ENCODE peak calls at places on chromosomes 5 and 9, in seven cellular contexts. D, C, R, K, Q, B and E are unnamed samples.

GRCh38 chr5:57004800-57005199 is 52.9 kb upstream of the MIER3 start:
- DNase-seq in C (peak), R (no peak), Q (no peak), D (no peak), B (peak), K (no peak), E (no peak)

GRCh38 chr5:53416144-53416730 is 64.2 kb upstream of the FST start:
- DNase-seq in R (no peak), K (no peak), D (no peak), C (no peak), Q (no peak), B (no peak), E (no peak)

GRCh38 chr9:108582716-108583115 is 273.1 kb downstream of the ACTL7B start:
- DNase-seq in Q (no peak), K (no peak), D (no peak), C (no peak), R (no peak), B (no peak), E (no peak)

GRCh38 chr5:72209515-72210115 is 102.3 kb downstream of the MAP1B start:
- DNase-seq in R (peak), K (no peak), B (no peak), Q (no peak), C (no peak), D (no peak), E (no peak)

GRCh38 chr9:111926421-111926875 is 29.8 kb downstream of the UGCG start:
- DNase-seq in R (no peak), D (no peak), B (no peak), K (peak), Q (no peak), C (no peak), E (peak)

GRCh38 chr5:172548311-172548731 is 92.7 kb upstream of the NEURL1B start:
- DNase-seq in R (no peak), D (no peak), K (no peak), Q (no peak), B (no peak), C (no peak), E (no peak)

GRCh38 chr5:65142511-65143011 is 339.2 kb downstream of the ADAMTS6 start:
- DNase-seq in D (no peak), R (no peak), Q (no peak), B (no peak), C (no peak), K (no peak), E (no peak)

GRCh38 chr9:31697956-31698355 is 686.5 kb upstream of the ACO1 start:
- DNase-seq in B (no peak), C (no peak), Q (no peak), D (no peak), K (no peak), R (no peak), E (no peak)

GRCh38 chr9:82726404-82727276 is 336.3 kb downstream of the RASEF start:
- DNase-seq in R (no peak), K (no peak), C (no peak), D (no peak), Q (no peak), B (no peak), E (no peak)

GRCh38 chr5:170745481-170746061 is 38.0 kb upstream of the GABRP start:
- DNase-seq in K (peak), B (no peak), D (peak), C (no peak), Q (no peak), R (no peak), E (no peak)

GRCh38 chr9:105158020-105158419 is 86.4 kb upstream of the SLC44A1 start:
- DNase-seq in K (no peak), D (no peak), C (no peak), Q (no peak), R (no peak), B (no peak), E (no peak)

GRCh38 chr9:120875643-120875953 is 1.4 kb downstream of the PHF19 start:
- DNase-seq in C (no peak), D (no peak), K (no peak), B (no peak), Q (no peak), R (no peak), E (no peak)

GRCh38 chr9:133701321-133701980 is 36.7 kb downstream of the SARDH start:
- DNase-seq in K (peak), Q (no peak), D (no peak), B (no peak), R (no peak), C (no peak), E (no peak)

GRCh38 chr5:72290356-72291133 is 29.5 kb downstream of the MRPS27 start:
- DNase-seq in C (no peak), D (no peak), R (no peak), B (no peak), K (no peak), Q (no peak), E (no peak)

GRCh38 chr5:156950716-156951115 is 12.3 kb downstream of the TIMD4 start:
- DNase-seq in K (no peak), Q (no peak), R (no peak), C (no peak), D (no peak), B (no peak), E (no peak)

GRCh38 chr5:156951354-156951753 is 11.7 kb downstream of the TIMD4 start:
- DNase-seq in K (no peak), B (no peak), C (no peak), Q (no peak), D (no peak), R (no peak), E (no peak)

GRCh38 chr5:156956321-156956720 is 6.7 kb downstream of the TIMD4 start:
- DNase-seq in C (no peak), R (no peak), K (no peak), B (no peak), Q (no peak), D (no peak), E (no peak)
- TF ChIP-seq POLR2A in C (no peak), R (no peak), K (no peak), B (no peak), Q (no peak), D (no peak), E (no peak)

GRCh38 chr5:134005415-134006118 is 792 bp upstream of the VDAC1 start:
- DNase-seq in D (peak), R (no peak), Q (no peak), B (no peak), K (no peak), C (peak), E (peak)

GRCh38 chr5:134004626-134005414 is at the start of gene VDAC1:
- DNase-seq in C (peak), R (peak), K (peak), Q (peak), D (peak), B (no peak), E (peak)

GRCh38 chr5:134001938-134002731 is 2.6 kb downstream of the VDAC1 start:
- DNase-seq in D (no peak), C (no peak), Q (no peak), R (no peak), B (no peak), K (no peak), E (no peak)

GRCh38 chr5:134003064-134003956 is 1.5 kb downstream of the VDAC1 start:
- DNase-seq in B (no peak), R (no peak), D (no peak), C (no peak), Q (no peak), K (no peak), E (no peak)

DNA sequence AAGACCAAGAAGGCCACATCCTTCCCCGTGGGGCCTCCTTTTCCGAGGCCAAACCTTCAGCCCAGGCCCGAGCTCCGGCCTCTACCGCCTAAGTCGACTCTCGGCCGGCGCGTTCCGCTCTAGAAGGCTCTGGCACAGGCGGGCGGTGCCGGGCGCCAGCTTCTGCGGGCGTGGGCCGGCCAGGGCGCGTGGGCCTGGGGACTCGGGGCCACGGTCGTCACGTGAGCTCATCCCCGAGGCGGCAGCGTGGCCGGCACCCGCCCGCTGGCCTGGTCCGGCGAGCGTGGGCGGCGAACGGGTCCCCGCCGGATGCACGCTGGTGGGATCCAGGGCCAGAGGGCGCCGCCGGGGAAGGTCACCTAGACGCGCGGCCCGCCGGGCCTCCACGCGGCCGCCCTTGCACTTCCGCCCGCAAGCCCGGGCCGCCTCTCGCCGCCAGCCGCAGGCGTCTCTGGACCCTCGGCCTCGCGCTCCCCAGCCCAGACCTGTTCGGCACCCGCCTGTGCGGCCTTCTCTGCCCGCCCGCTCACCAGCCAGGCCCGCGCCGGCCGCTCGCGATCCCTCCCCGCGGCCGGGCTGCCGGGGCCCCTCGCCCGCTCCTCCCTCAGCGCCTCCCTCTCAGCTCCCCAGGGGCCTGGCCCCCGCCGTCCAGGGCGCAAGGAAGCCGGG is 684 bp downstream of the VDAC1 start:
- DNase-seq in Q (no peak), C (no peak), R (peak), K (peak), B (no peak), D (peak), E (peak)
- TF ChIP-seq POLR2A in Q (peak), C (no peak), R (no peak), K (no peak), B (no peak), D (no peak), E (peak)

GRCh38 chr9:83978992-83979811 is 813 bp downstream of the HNRNPK start:
- DNase-seq in B (peak), Q (peak), R (peak), D (peak), K (peak), C (peak), E (peak)
- TF ChIP-seq POLR2A in B (peak), Q (no peak), R (peak), D (no peak), K (no peak), C (no peak), E (no peak)

GRCh38 chr9:99274016-99274415 is 51.9 kb downstream of the SEC61B start:
- DNase-seq in D (no peak), B (no peak), K (no peak), R (no peak), Q (no peak), C (no peak), E (no peak)
- TF ChIP-seq POLR2A in D (no peak), B (no peak), K (no peak), R (no peak), Q (no peak), C (no peak), E (no peak)

GRCh38 chr9:5884191-5884590 is 6.5 kb upstream of the MLANA start:
- DNase-seq in Q (no peak), R (no peak), K (no peak), C (no peak), B (no peak), D (no peak), E (no peak)

GRCh38 chr9:5890641-5891040 is at the start of gene MLANA:
- DNase-seq in B (no peak), R (no peak), D (no peak), Q (no peak), K (no peak), C (no peak), E (no peak)

GRCh38 chr9:5886114-5886939 is 4.4 kb upstream of the MLANA start:
- DNase-seq in R (peak), C (peak), K (peak), Q (peak), D (peak), B (peak), E (peak)
- TF ChIP-seq POLR2A in R (no peak), C (no peak), K (no peak), Q (no peak), D (no peak), B (no peak), E (no peak)

GRCh38 chr5:74765929-74766328 is 988 bp downstream of the GFM2 start:
- DNase-seq in Q (no peak), B (no peak), K (no peak), D (no peak), R (no peak), C (no peak), E (no peak)

GRCh38 chr5:74765201-74765600 is 1.7 kb downstream of the GFM2 start:
- DNase-seq in K (no peak), C (no peak), B (peak), D (no peak), R (no peak), Q (no peak), E (no peak)

GRCh38 chr5:74766887-74767578 is at the start of the genes GFM2 and NSA2:
- DNase-seq in B (peak), C (peak), Q (peak), K (peak), R (peak), D (peak), E (peak)

GRCh38 chr5:74767579-74767913 is 497 bp downstream of the NSA2 start:
- DNase-seq in B (peak), D (no peak), K (no peak), R (no peak), C (peak), Q (no peak), E (no peak)

GRCh38 chr5:74766348-74766886 is 500 bp downstream of the GFM2 start:
- DNase-seq in R (no peak), B (peak), D (no peak), K (no peak), C (peak), Q (no peak), E (peak)
- TF ChIP-seq POLR2A in R (no peak), B (no peak), D (no peak), K (no peak), C (no peak), Q (no peak), E (no peak)

GRCh38 chr5:1190296-1190695 is 11.1 kb upstream of the SLC6A19 start:
- DNase-seq in C (no peak), R (no peak), K (no peak), D (no peak), Q (no peak), B (no peak), E (no peak)
- TF ChIP-seq POLR2A in C (no peak), R (no peak), K (no peak), D (no peak), Q (no peak), B (no peak), E (no peak)

DNA sequence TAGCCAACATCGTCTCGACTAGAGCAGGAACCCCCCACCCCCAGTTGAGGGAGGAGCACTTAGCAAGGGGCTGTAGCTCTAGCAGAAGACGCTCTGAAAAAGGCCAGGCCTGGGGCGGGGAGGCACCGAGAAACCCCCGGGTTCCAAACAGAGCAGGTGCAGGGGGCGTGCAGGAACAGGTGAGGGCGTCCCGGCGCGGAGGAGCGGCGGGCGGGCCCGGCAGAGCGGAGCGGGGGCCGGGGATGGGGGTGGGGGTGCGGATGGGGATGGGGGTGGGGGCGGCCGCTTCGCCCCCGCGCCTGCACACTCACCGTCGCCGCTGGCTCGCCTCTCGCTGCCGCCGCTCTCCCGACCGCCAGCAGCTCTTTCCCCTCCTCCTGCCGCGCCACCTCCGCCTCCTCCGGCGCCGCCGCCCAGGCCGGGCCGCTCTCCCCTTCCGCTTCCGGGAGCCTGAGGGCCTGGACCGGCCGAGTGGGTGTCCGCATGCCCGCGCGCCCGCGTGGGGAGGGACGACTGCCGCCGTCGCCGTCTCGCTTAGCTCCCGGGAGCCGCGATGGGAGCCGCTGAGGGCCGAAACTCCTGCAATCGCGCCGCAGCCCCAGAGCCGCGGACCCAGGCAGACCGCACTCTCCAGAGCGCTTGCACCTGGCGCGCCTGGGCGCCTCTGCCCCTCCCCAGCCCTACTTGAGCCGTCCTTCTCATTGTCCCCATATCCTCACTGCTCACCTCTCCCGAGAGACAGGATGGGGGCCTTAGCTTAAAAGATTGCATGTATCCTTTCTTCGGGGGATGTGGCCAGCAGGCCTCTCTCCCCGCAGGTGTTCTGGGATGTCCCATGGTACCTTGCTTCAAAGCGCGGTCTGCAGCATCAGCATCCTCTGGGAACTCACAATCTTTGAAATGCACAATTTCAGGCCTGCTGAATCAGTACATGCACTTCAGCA is at the start of gene ZDHHC21:
- DNase-seq in B (peak), R (peak), C (peak), K (peak), D (peak), Q (peak), E (peak)
- TF ChIP-seq POLR2A in B (peak), R (no peak), C (peak), K (peak), D (no peak), Q (no peak), E (peak)